ENCODE peak calls at places on chromosomes 3 and 15, in nine cellular contexts. Y is mucosa of descending colon; H is IMR-90; C is naive thymus-derived CD4-positive, alpha-beta T cell; J is aorta; D is PC-9; P is tibial nerve; L is neuronal stem cell; B is effector memory CD4-positive, alpha-beta T cell. Z is an unnamed sample.
A peak's percentile ranks its signal among the peaks of the same experiment; 100 is the strongest.

GRCh38 chr3:149180057-149180573 is 41.5 kb downstream of the CP start:
- DNase-seq in C (no peak), H (peak; percentile 100), D (peak; percentile 53), L (no peak), Y (no peak), J (peak; percentile 90), B (no peak), P (peak; percentile 98), Z (peak; percentile 85)

GRCh38 chr3:197155039-197155438 is 125.4 kb upstream of the MELTF start:
- DNase-seq in Y (no peak), H (no peak), P (no peak), L (no peak), B (no peak), C (no peak), D (no peak), J (no peak), Z (no peak)

GRCh38 chr3:171736556-171736955 is 73.7 kb downstream of the PLD1 start:
- DNase-seq in Y (no peak), P (no peak), H (no peak), J (no peak), L (no peak), B (no peak), D (no peak), C (no peak), Z (no peak)

GRCh38 chr15:64883997-64884511 is 27.6 kb upstream of the ANKDD1A start:
- DNase-seq in C (peak; percentile 62), L (no peak), J (peak; percentile 93), Y (peak; percentile 84), P (peak; percentile 58), B (peak; percentile 57), D (peak; percentile 56), H (peak; percentile 97), Z (peak; percentile 71)

GRCh38 chr15:95025924-95026728 is 794.8 kb downstream of the MCTP2 start:
- DNase-seq in Y (no peak), D (peak; percentile 24), L (peak; percentile 39), B (no peak), J (peak; percentile 52), P (peak; percentile 76), H (peak; percentile 61), C (no peak), Z (peak; percentile 36)

GRCh38 chr3:4739289-4740236 is 239.7 kb upstream of the BHLHE40 start:
- DNase-seq in J (no peak), B (no peak), P (no peak), Y (no peak), D (no peak), L (no peak), C (no peak), H (no peak), Z (no peak)

GRCh38 chr15:96332854-96333193 is 2.3 kb downstream of the NR2F2 start:
- DNase-seq in J (no peak), H (no peak), L (no peak), C (no peak), P (no peak), D (no peak), B (no peak), Y (no peak), Z (no peak)

GRCh38 chr3:12454076-12454807 is 30.0 kb upstream of the TSEN2 start:
- DNase-seq in L (no peak), P (no peak), J (no peak), B (no peak), Y (no peak), C (no peak), D (no peak), H (peak; percentile 42), Z (no peak)

GRCh38 chr3:160968731-160969130 is 136.4 kb downstream of the B3GALNT1 start:
- DNase-seq in J (no peak), Y (no peak), H (peak; percentile 0), L (no peak), B (no peak), C (no peak), D (no peak), P (no peak), Z (no peak)

GRCh38 chr3:157132341-157132740 is 27.6 kb downstream of the CCNL1 start:
- DNase-seq in C (no peak), Y (no peak), D (no peak), L (no peak), P (no peak), J (no peak), H (no peak), B (no peak), Z (no peak)
- H3K36me3 ChIP-seq in C (no peaks in the 10 kb centered on the region), Y (no peaks in the 10 kb centered on the region), D (no peaks in the 10 kb centered on the region), L (no peaks in the 10 kb centered on the region), P (no peaks in the 10 kb centered on the region), J (no peaks in the 10 kb centered on the region), H (no peaks in the 10 kb centered on the region), B (no peaks in the 10 kb centered on the region), Z (no peaks in the 10 kb centered on the region)

GRCh38 chr3:69095636-69096035 is 10.9 kb downstream of the ARL6IP5 start:
- DNase-seq in P (no peak), H (no peak), C (no peak), J (no peak), B (no peak), L (no peak), Y (no peak), D (no peak), Z (no peak)
- H3K4me3 ChIP-seq in P (no peak overlapping the region), H (no peak overlapping the region), C (no peak overlapping the region), J (no peak overlapping the region), B (peak overlapping the region; percentile 1), L (no peak overlapping the region), Y (no peak overlapping the region), D (no peak overlapping the region), Z (no peak overlapping the region)

GRCh38 chr3:69012111-69012835 is 1.2 kb downstream of the EOGT start:
- DNase-seq in D (no peak), Y (peak; percentile 59), P (no peak), H (peak; percentile 63), L (no peak), B (no peak), C (no peak), J (peak; percentile 73), Z (peak; percentile 39)

GRCh38 chr3:69014022-69014580 is 617 bp upstream of the EOGT start:
- DNase-seq in C (no peak), L (no peak), J (no peak), P (no peak), D (no peak), H (no peak), B (no peak), Y (no peak), Z (no peak)

GRCh38 chr3:69011331-69011730 is 2.2 kb downstream of the EOGT start:
- DNase-seq in D (no peak), Y (no peak), C (no peak), P (no peak), H (peak; percentile 54), J (no peak), B (no peak), L (no peak), Z (no peak)

GRCh38 chr3:69013256-69014021 is at the start of gene EOGT:
- DNase-seq in B (peak; percentile 76), H (peak; percentile 82), Y (peak; percentile 92), L (peak; percentile 66), J (peak; percentile 92), D (peak; percentile 87), P (peak; percentile 82), C (peak; percentile 65), Z (peak; percentile 88)

GRCh38 chr3:69012836-69013255 is 638 bp downstream of the EOGT start:
- DNase-seq in P (peak; percentile 14), B (no peak), L (peak; percentile 17), Y (peak; percentile 72), D (no peak), H (peak; percentile 67), C (no peak), J (peak; percentile 81), Z (peak; percentile 49)
- H3K4me1 ChIP-seq in P (peaks cover 8% of the 10 kb centered on the region), B (peaks cover 8% of the 10 kb centered on the region), L (peaks cover 8% of the 10 kb centered on the region), Y (peaks cover 12% of the 10 kb centered on the region), D (peaks cover 11% of the 10 kb centered on the region), H (peaks cover 10% of the 10 kb centered on the region), C (peaks cover 12% of the 10 kb centered on the region), J (peaks cover 8% of the 10 kb centered on the region), Z (peaks cover 11% of the 10 kb centered on the region)

GRCh38 chr15:35690089-35690488 is 144.1 kb upstream of the DPH6 start:
- DNase-seq in J (no peak), H (no peak), L (no peak), D (no peak), Y (no peak), P (no peak), B (no peak), C (no peak), Z (no peak)

GRCh38 chr15:35692256-35692867 is 146.4 kb upstream of the DPH6 start:
- DNase-seq in H (no peak), B (no peak), C (no peak), J (no peak), Y (no peak), P (no peak), L (no peak), D (no peak), Z (no peak)

GRCh38 chr15:35691176-35691761 is 145.3 kb upstream of the DPH6 start:
- DNase-seq in C (no peak), P (no peak), H (no peak), L (no peak), J (no peak), D (no peak), Y (no peak), B (no peak), Z (no peak)

GRCh38 chr15:35689266-35689665 is 143.3 kb upstream of the DPH6 start:
- DNase-seq in D (no peak), C (no peak), H (no peak), B (no peak), Y (no peak), L (no peak), J (no peak), P (no peak), Z (no peak)

GRCh38 chr15:35690698-35691116 is 144.7 kb upstream of the DPH6 start:
- DNase-seq in H (peak; percentile 82), Y (no peak), P (peak; percentile 46), B (no peak), J (no peak), D (no peak), C (no peak), L (no peak), Z (no peak)
- H3K36me3 ChIP-seq in H (no peaks in the 10 kb centered on the region), Y (no peaks in the 10 kb centered on the region), P (no peaks in the 10 kb centered on the region), B (no peaks in the 10 kb centered on the region), J (no peaks in the 10 kb centered on the region), D (no peaks in the 10 kb centered on the region), C (no peaks in the 10 kb centered on the region), L (no peaks in the 10 kb centered on the region), Z (no peaks in the 10 kb centered on the region)

GRCh38 chr3:24168977-24169376 is 223.9 kb downstream of the NR1D2 start:
- DNase-seq in B (no peak), H (no peak), P (no peak), Y (no peak), L (no peak), C (no peak), J (no peak), D (no peak), Z (no peak)
- H3K4me3 ChIP-seq in B (no peak overlapping the region), H (no peak overlapping the region), P (no peak overlapping the region), Y (no peak overlapping the region), L (no peak overlapping the region), C (no peak overlapping the region), J (no peak overlapping the region), D (no peak overlapping the region), Z (no peak overlapping the region)

DNA sequence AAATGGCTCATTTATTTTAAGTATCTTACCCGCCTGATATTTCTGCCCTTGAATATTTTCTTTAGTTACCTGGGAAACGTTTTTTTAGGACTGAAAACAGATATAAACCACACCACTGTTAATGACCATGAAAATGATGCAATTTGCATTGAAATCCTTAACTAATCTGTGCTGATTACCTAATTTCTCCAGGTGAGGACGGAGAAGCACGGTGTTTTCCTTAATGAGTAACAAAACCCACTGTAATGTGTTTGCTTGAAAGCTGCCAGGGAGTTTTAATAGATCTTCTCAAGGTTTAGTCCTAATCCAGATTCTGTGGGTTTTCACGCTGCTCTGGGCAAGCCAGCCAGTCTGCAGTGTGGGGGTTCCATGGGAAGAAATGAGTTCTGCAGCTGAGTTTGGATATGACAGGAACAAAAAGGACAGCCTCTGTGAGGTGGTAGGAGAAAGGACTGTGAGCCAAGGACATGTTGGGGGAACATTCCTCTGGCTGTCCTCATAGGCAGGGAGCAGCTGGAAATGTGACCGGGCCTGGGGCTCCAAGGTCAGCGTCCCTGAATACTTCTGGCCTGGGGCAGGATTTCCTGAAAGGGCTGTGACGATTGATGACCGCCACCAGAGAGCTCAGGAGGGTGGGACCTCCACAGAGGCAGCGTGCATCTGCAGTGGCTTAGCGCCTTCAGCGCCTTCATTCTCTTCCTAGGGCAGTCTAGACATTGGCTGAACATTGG is 18.6 kb downstream of the THSD4 start:
- DNase-seq in Y (no peak), H (no peak), L (no peak), D (no peak), J (no peak), P (no peak), B (no peak), C (no peak), Z (no peak)
- H3K4me1 ChIP-seq in Y (no peaks in the 10 kb centered on the region), H (peaks cover 19% of the 10 kb centered on the region), L (peaks cover 7% of the 10 kb centered on the region), D (peaks cover 47% of the 10 kb centered on the region), J (no peaks in the 10 kb centered on the region), P (no peaks in the 10 kb centered on the region), B (no peaks in the 10 kb centered on the region), C (no peaks in the 10 kb centered on the region), Z (peaks cover 11% of the 10 kb centered on the region)

Z was measured in lung.